ENCODE peak calls at places on chromosomes 2 and 18, in four cellular contexts. One of them, this sample, is unnamed.

GRCh38 chr18:46712406-46712805 is 44.4 kb downstream of the ST8SIA5 start:
- DNase-seq in lower lobe of right lung: no peak
- DNase-seq in right lobe of liver: no peak
- DNase-seq in thoracic aorta: no peak
- DNase-seq in this sample: peak

GRCh38 chr2:182650704-182651103 is 65.4 kb upstream of the DNAJC10 start:
- DNase-seq in lower lobe of right lung: no peak
- DNase-seq in right lobe of liver: no peak
- DNase-seq in thoracic aorta: no peak
- DNase-seq in this sample: no peak

GRCh38 chr2:64989982-64990614 is 899 bp downstream of the SLC1A4 start:
- DNase-seq in lower lobe of right lung: no peak
- DNase-seq in right lobe of liver: no peak
- DNase-seq in thoracic aorta: no peak
- DNase-seq in this sample: peak

GRCh38 chr2:172698041-172698863 is 37.4 kb upstream of the RAPGEF4 start:
- DNase-seq in lower lobe of right lung: no peak
- DNase-seq in right lobe of liver: no peak
- DNase-seq in thoracic aorta: no peak
- DNase-seq in this sample: no peak

GRCh38 chr2:177385151-177385550 is 7.4 kb upstream of the AGPS start:
- DNase-seq in lower lobe of right lung: no peak
- DNase-seq in right lobe of liver: no peak
- DNase-seq in thoracic aorta: no peak
- DNase-seq in this sample: no peak

GRCh38 chr2:20582600-20583221 is 68.2 kb downstream of the HS1BP3 start:
- DNase-seq in lower lobe of right lung: no peak
- DNase-seq in right lobe of liver: peak
- DNase-seq in thoracic aorta: no peak
- DNase-seq in this sample: no peak

GRCh38 chr2:189149981-189150380 is 29.6 kb downstream of the COL5A2 start:
- DNase-seq in lower lobe of right lung: no peak
- DNase-seq in right lobe of liver: no peak
- DNase-seq in thoracic aorta: no peak
- DNase-seq in this sample: no peak

GRCh38 chr2:9347411-9347853 is 75.9 kb downstream of the ITGB1BP1 start:
- DNase-seq in lower lobe of right lung: no peak
- DNase-seq in right lobe of liver: no peak
- DNase-seq in thoracic aorta: peak
- DNase-seq in this sample: peak

GRCh38 chr2:62415019-62415431 is 91.0 kb downstream of the TMEM17 start:
- DNase-seq in lower lobe of right lung: no peak
- DNase-seq in right lobe of liver: no peak
- DNase-seq in thoracic aorta: no peak
- DNase-seq in this sample: no peak

GRCh38 chr2:231640646-231641111 is 48.0 kb downstream of the TEX44 start:
- DNase-seq in lower lobe of right lung: peak
- DNase-seq in right lobe of liver: no peak
- DNase-seq in thoracic aorta: peak
- DNase-seq in this sample: no peak

GRCh38 chr2:104855174-104856085 is 1.5 kb downstream of the POU3F3 start:
- DNase-seq in lower lobe of right lung: no peak
- DNase-seq in right lobe of liver: no peak
- DNase-seq in thoracic aorta: no peak
- DNase-seq in this sample: no peak

GRCh38 chr2:105526000-105526925 is 127.4 kb upstream of the FHL2 start:
- DNase-seq in lower lobe of right lung: no peak
- DNase-seq in right lobe of liver: no peak
- DNase-seq in thoracic aorta: no peak
- DNase-seq in this sample: no peak

GRCh38 chr18:60838677-60839076 is 466.1 kb upstream of the MC4R start:
- DNase-seq in lower lobe of right lung: no peak
- DNase-seq in right lobe of liver: no peak
- DNase-seq in thoracic aorta: no peak
- DNase-seq in this sample: no peak

GRCh38 chr2:181483876-181484275 is 26.7 kb downstream of the ITGA4 start:
- DNase-seq in lower lobe of right lung: no peak
- DNase-seq in right lobe of liver: no peak
- DNase-seq in thoracic aorta: no peak
- DNase-seq in this sample: no peak

DNA sequence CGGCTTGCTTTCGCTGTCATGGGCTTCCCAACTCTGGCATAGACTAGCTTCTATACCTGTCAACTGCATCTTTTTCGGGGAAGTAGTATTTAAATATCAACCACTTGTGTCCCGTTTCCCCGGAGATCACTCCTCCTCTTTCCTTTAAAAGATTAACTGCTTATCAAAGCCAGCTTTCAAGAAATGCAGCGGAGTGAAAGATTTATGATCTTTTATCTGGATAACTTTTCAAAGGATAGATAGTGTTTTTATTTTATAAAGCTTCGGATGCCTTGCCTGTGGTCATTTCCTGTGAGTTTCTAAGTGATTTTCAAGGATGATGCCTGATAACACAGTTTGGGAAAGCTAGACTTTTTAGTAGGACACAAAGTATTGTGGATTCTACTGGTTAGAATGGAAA is 2.9 kb upstream of the IGFBP5 start:
- DNase-seq in lower lobe of right lung: no peak
- DNase-seq in right lobe of liver: no peak
- DNase-seq in thoracic aorta: no peak
- DNase-seq in this sample: no peak
- H3K27ac ChIP-seq in lower lobe of right lung: no peak
- H3K27ac ChIP-seq in right lobe of liver: no peak
- H3K27ac ChIP-seq in thoracic aorta: peak
- H3K27ac ChIP-seq in this sample: peak

DNA sequence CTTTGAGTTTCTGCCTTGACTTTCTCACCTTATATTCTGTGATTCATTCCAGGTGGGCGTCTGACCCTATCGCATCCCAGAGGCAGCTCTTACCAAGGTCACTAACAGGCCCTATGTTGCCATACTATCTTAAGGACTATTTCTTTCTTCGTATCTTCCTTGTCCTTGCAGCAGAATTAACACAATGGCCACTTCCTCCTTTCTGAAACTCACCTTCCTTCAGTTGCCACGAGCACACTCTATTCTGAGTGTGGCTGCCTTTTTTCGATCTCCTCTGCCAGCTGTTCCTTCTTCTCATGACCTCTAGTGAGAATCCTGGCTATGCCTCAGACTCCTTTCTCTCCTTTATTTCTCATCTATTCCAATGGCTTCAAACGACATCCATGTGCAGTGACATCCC is 160.4 kb upstream of the CCDC195 start:
- DNase-seq in lower lobe of right lung: no peak
- DNase-seq in right lobe of liver: no peak
- DNase-seq in thoracic aorta: no peak
- DNase-seq in this sample: no peak
- H3K27ac ChIP-seq in lower lobe of right lung: no peak
- H3K27ac ChIP-seq in right lobe of liver: no peak
- H3K27ac ChIP-seq in thoracic aorta: no peak
- H3K27ac ChIP-seq in this sample: no peak

DNA sequence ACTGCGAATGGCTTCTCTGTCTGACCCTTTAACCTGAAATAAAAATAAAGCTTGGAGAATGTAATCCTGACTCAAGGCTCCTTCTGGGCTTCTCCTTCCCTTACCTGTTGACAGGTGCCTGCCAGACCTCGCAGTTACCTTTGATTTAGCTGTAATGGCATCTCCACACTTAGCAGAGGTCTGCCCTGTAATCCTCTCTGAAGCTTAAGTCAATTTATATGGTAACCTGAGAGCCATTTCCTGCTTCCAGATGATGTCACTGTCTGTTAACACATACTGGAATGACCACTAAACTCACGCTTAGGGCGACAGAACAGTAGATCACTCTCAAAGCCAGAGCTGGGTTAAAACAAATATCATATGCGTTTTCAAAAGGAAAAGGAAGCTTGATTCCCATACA is 29.4 kb upstream of the FOXI3 start:
- DNase-seq in lower lobe of right lung: no peak
- DNase-seq in right lobe of liver: no peak
- DNase-seq in thoracic aorta: no peak
- DNase-seq in this sample: no peak
- H3K27ac ChIP-seq in lower lobe of right lung: no peak
- H3K27ac ChIP-seq in right lobe of liver: no peak
- H3K27ac ChIP-seq in thoracic aorta: no peak
- H3K27ac ChIP-seq in this sample: no peak

DNA sequence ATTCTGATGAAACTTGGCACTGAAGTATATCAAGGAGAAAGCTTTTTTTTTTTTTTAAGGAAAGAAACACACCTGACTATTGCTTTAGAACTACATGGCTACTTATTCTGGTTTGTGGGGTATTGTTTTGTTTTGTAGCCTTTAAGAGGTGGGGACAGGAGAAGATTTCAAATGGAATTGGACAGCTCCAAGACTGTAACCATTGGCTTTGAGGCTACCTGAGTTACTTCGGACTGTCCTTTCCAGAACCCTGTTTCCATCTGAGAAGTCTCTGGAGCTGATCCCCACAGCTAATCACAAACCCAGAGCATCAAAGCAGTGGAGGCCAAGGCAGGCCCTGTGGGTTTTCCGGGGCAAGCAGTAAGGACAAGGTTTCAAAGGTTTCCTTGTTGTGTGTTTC is 4.7 kb downstream of the CDC42EP3 start:
- DNase-seq in lower lobe of right lung: no peak
- DNase-seq in right lobe of liver: no peak
- DNase-seq in thoracic aorta: no peak
- DNase-seq in this sample: no peak
- H3K27ac ChIP-seq in lower lobe of right lung: no peak
- H3K27ac ChIP-seq in right lobe of liver: no peak
- H3K27ac ChIP-seq in thoracic aorta: peak
- H3K27ac ChIP-seq in this sample: no peak

GRCh38 chr18:34710430-34711386 is 610 bp downstream of the DTNA start:
- DNase-seq in lower lobe of right lung: no peak
- DNase-seq in right lobe of liver: no peak
- DNase-seq in thoracic aorta: no peak
- DNase-seq in this sample: no peak
- H3K27ac ChIP-seq in lower lobe of right lung: peak
- H3K27ac ChIP-seq in right lobe of liver: no peak
- H3K27ac ChIP-seq in thoracic aorta: peak
- H3K27ac ChIP-seq in this sample: no peak

DNA sequence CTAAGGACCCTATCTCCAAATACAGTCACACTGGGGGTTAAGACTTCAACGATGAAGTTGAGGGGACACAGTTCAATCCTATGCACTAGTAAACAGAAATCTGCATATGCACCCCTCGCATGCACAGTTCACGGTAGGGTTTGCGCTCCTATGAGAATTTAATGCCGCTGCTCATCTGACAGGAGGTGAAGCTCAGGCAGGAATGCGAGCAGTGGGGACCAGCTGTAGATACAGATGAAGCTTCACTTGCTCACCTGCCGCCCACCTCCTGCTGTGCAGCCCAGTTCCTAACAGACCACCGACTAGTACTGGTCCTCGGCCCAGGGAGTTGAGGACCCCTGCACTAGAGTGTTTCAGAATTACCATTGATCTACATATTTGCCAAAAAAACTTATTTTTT is 40.0 kb upstream of the FAHD2A start:
- DNase-seq in lower lobe of right lung: peak
- DNase-seq in right lobe of liver: no peak
- DNase-seq in thoracic aorta: no peak
- DNase-seq in this sample: peak
- H3K27ac ChIP-seq in lower lobe of right lung: no peak
- H3K27ac ChIP-seq in right lobe of liver: no peak
- H3K27ac ChIP-seq in thoracic aorta: no peak
- H3K27ac ChIP-seq in this sample: no peak

DNA sequence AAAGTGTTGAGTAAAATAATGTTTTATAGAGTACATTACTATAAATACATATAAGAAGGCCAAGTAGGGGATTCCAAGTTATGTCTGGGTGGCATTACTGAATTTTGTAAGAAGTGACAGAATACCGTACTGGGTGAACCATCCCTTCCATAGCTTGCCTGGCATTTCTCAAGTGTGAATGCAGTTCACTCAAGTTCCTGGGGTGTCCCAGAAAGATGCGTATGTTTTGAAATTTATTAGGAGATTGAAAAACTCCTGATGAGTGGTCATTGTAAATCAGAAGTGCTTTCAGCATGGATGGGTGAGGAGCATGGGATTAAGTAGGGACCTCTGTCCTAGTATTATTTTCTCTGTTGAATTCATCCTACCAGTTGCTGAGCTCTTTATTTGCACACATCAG is 103.2 kb downstream of the VAPA start:
- DNase-seq in lower lobe of right lung: no peak
- DNase-seq in right lobe of liver: no peak
- DNase-seq in thoracic aorta: no peak
- DNase-seq in this sample: no peak
- H3K27ac ChIP-seq in lower lobe of right lung: no peak
- H3K27ac ChIP-seq in right lobe of liver: no peak
- H3K27ac ChIP-seq in thoracic aorta: peak
- H3K27ac ChIP-seq in this sample: peak

DNA sequence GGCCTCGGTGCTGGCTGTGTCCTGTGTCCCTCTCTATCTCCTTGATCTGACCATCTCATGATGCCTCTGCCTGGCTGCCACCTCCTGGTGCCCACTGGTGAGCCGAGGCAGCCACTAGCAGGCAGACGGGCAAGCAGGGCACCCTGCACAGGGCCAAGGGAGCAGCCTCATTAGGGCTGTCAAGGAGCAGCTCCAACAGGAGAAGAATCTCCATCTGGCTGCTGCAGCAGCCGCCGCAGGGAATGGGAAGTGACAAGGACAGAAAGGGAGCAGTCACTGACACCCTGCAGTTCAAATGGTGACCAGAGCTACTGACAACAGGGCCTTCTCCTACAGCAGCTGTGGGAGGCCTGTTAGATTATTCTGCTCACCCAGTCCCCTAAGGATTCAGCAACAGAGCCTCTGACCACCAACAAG is 32.6 kb downstream of the ALPK2 start:
- DNase-seq in lower lobe of right lung: no peak
- DNase-seq in right lobe of liver: no peak
- DNase-seq in thoracic aorta: no peak
- DNase-seq in this sample: no peak
- H3K27ac ChIP-seq in lower lobe of right lung: no peak
- H3K27ac ChIP-seq in right lobe of liver: no peak
- H3K27ac ChIP-seq in thoracic aorta: no peak
- H3K27ac ChIP-seq in this sample: no peak

DNA sequence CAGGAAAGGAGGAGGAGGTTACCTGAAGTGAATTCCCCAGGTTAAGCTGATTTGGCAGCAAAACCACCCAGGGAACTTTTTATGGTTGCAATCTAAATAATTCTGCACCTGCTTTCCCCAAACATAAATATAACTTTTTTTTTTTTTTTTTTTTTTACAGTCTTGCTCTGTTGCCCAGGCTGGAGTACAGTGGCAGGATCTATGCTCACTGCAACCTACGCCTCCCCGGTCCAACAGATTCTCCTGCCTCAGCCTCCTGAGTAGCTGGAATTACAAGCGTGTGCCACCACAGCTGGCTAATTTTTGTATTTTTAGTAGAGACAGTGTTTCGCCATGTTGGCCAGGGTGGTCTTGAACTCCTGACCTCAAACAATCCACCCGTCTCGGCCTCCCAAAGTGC is 16.1 kb upstream of the PPP1CB start:
- DNase-seq in lower lobe of right lung: no peak
- DNase-seq in right lobe of liver: no peak
- DNase-seq in thoracic aorta: no peak
- DNase-seq in this sample: no peak
- H3K27ac ChIP-seq in lower lobe of right lung: peak
- H3K27ac ChIP-seq in right lobe of liver: no peak
- H3K27ac ChIP-seq in thoracic aorta: peak
- H3K27ac ChIP-seq in this sample: no peak